ENCODE peak calls at places on chromosomes 7 and 10, in nine cellular contexts. W is fibroblast of the aortic adventitia, J is pancreas, X is uterus, V is SK-N-SH, T is spleen, K is PC-3, N is neural progenitor cell, P is fibroblast of pulmonary artery. I is an unnamed sample.

GRCh38 chr7:156156734-156157408 is 344.6 kb upstream of the SHH start:
- DNase-seq in W (no peak), J (no peak), X (no peak), V (peak; percentile 43), T (no peak), K (peak; percentile 70), N (peak; percentile 76), P (no peak), I (no peak)

GRCh38 chr7:129122086-129122750 is 22.3 kb upstream of the TSPAN33 start:
- DNase-seq in W (no peak), J (no peak), X (no peak), V (no peak), T (no peak), K (no peak), N (no peak), P (no peak), I (no peak)

GRCh38 chr10:28983799-28984198 is 305.1 kb upstream of the LYZL1 start:
- DNase-seq in W (no peak), J (no peak), X (no peak), V (no peak), T (no peak), K (no peak), N (no peak), P (peak; percentile 50), I (no peak)

GRCh38 chr10:89475567-89475966 is 59.8 kb downstream of the SLC16A12 start:
- DNase-seq in W (no peak), J (no peak), X (no peak), V (no peak), T (no peak), K (no peak), N (no peak), P (no peak), I (no peak)

GRCh38 chr7:99383791-99384370 is 9.4 kb downstream of the ARPC1B start:
- DNase-seq in W (no peak), J (peak; percentile 51), X (no peak), V (no peak), T (no peak), K (no peak), N (no peak), P (no peak), I (no peak)

GRCh38 chr10:114517681-114518250 is 113.5 kb upstream of the AFAP1L2 start:
- DNase-seq in W (no peak), J (no peak), X (no peak), V (no peak), T (no peak), K (no peak), N (no peak), P (no peak), I (no peak)

GRCh38 chr10:61059636-61060035 is 115.7 kb upstream of the RHOBTB1 start:
- DNase-seq in W (no peak), J (no peak), X (no peak), V (no peak), T (no peak), K (no peak), N (no peak), P (no peak), I (no peak)

GRCh38 chr10:117550599-117551321 is 8.2 kb downstream of the EMX2 start:
- DNase-seq in W (no peak), J (no peak), X (no peak), V (no peak), T (peak; percentile 52), K (no peak), N (peak; percentile 68), P (no peak), I (no peak)

GRCh38 chr7:66642186-66642585 is 13.5 kb downstream of the KCTD7 start:
- DNase-seq in W (no peak), J (no peak), X (no peak), V (peak; percentile 34), T (no peak), K (no peak), N (no peak), P (no peak), I (no peak)

GRCh38 chr10:133161486-133162051 is 1.6 kb downstream of the KNDC1 start:
- DNase-seq in W (no peak), J (no peak), X (peak; percentile 11), V (no peak), T (no peak), K (peak; percentile 4), N (peak; percentile 23), P (no peak), I (no peak)

GRCh38 chr10:133159611-133159949 is 439 bp upstream of the KNDC1 start:
- DNase-seq in W (no peak), J (no peak), X (no peak), V (no peak), T (no peak), K (no peak), N (peak; percentile 29), P (no peak), I (no peak)

GRCh38 chr10:133160813-133161471 is 923 bp downstream of the KNDC1 start:
- DNase-seq in W (no peak), J (no peak), X (peak; percentile 12), V (peak; percentile 68), T (no peak), K (no peak), N (peak; percentile 54), P (no peak), I (no peak)

GRCh38 chr10:133158756-133159610 is 1.0 kb upstream of the KNDC1 start:
- DNase-seq in W (no peak), J (no peak), X (peak; percentile 22), V (no peak), T (peak; percentile 75), K (no peak), N (peak; percentile 57), P (no peak), I (no peak)

GRCh38 chr10:133159950-133160812 is at the start of gene KNDC1:
- DNase-seq in W (peak; percentile 9), J (no peak), X (peak; percentile 41), V (peak; percentile 93), T (peak; percentile 74), K (no peak), N (peak; percentile 79), P (peak; percentile 23), I (no peak)
- H3K4me3 ChIP-seq in W (peak within 1 kb of the TSS; percentile 64), J (peak within 1 kb of the TSS; percentile 31), X (peak within 1 kb of the TSS; percentile 75), V (peak within 1 kb of the TSS; percentile 67), T (peak within 1 kb of the TSS; percentile 45), K (peak within 1 kb of the TSS; percentile 38), N (peak within 1 kb of the TSS; percentile 95), P (peak within 1 kb of the TSS; percentile 47), I (peak within 1 kb of the TSS; percentile 63)

GRCh38 chr10:120800528-120801323 is 50.4 kb upstream of the WDR11 start:
- DNase-seq in W (no peak), J (no peak), X (no peak), V (no peak), T (no peak), K (no peak), N (no peak), P (no peak), I (no peak)

GRCh38 chr10:120806081-120806480 is 45.1 kb upstream of the WDR11 start:
- DNase-seq in W (no peak), J (no peak), X (no peak), V (no peak), T (no peak), K (no peak), N (no peak), P (no peak), I (no peak)

GRCh38 chr10:120799849-120800248 is 51.3 kb upstream of the WDR11 start:
- DNase-seq in W (no peak), J (no peak), X (no peak), V (no peak), T (no peak), K (no peak), N (no peak), P (no peak), I (no peak)

GRCh38 chr10:120805014-120805805 is 46.0 kb upstream of the WDR11 start:
- DNase-seq in W (no peak), J (no peak), X (no peak), V (no peak), T (no peak), K (no peak), N (no peak), P (no peak), I (no peak)

GRCh38 chr10:120804020-120804419 is 47.1 kb upstream of the WDR11 start:
- DNase-seq in W (no peak), J (no peak), X (no peak), V (no peak), T (no peak), K (no peak), N (no peak), P (no peak), I (no peak)
- TF ChIP-seq CTCF in W (no peak), J (no peak), X (no peak), V (no peak), T (no peak), K (no peak), N (no peak), P (no peak), I (no peak)

DNA sequence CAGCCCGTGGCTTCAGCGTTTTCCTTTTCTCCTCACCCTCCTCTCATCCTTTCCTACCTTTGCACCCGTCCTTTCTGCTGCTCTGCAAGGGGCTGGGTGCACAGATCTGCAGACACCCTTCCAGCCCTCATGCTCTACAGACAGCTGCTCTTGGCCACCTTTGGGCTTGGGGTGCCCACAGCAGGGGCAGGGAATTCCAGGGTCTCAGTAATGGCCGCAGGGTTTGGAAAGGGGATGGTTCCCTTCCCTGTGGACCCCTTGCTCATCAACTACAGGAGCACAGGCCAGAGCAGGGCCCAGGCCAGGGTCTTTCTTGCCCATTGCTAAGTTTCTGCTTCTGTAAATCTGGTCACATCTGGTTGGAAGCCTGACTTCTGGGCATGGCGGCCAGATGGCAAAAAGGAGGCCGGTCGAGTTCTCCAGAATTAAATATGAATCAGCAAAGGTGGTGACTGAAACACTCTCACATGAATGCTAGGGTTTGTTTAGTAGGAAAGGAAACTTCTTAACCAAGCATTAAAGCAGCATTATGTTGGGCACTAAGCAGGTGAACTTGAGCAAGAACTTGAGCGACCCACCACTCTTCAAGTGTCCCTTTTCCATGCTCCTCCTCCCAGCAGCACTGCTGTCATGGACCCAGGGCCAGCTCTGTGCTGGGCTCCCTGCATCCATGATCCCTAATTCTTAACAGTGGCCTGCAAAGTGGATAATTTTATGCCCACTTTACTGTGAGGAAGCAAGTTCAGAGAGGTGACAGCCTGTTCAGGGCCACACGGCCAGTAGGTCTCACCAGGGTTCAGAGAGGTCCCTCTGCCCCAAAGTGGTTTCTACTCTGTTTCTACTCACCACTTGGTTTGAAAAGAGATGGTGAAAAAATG is 1.5 kb downstream of the ECHDC3 start:
- DNase-seq in W (no peak), J (no peak), X (no peak), V (no peak), T (peak; percentile 65), K (no peak), N (no peak), P (no peak), I (no peak)
- H3K4me3 ChIP-seq in W (no peak overlapping the region), J (peak overlapping the region; percentile 76), X (no peak overlapping the region), V (no peak overlapping the region), T (no peak overlapping the region), K (no peak overlapping the region), N (no peak overlapping the region), P (no peak overlapping the region), I (peak overlapping the region; percentile 76)

DNA sequence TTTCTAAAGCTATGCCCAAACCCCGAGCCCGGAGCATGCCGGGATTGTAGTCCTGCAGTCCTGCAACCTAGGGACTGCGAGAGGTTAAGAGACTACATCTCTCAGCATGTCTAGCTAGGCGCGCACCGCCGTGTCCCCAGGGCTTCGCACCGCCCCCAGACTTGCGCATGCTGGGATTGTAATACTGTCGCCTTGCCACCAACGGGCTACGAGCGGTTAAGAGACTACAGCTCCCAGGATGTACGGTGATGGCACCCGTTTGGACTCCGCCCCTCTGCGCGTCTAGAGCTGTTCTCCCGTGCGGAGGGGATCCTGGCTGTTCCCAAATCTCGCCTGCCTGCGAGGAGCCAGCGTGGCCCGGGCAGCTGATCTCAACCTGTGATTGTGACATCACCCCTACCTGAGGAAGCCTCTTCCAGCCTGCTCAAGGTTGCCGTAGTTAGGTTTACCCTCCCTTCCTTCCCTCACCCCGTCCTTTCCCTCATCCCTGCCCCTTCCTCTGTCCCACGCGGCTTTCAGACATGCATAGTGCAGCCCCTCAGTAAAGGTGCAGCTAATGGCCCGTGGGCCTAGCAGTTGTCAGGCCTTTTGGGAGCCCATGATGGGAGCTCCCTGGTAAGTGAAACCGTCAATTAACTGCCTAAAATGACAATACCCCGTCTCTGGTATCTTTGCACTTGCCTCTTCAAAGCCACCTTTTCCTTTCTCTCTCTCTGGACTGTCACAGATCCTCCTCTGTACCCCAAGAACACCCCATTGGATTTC is 6.3 kb upstream of the ZNF736 start:
- DNase-seq in W (peak; percentile 73), J (peak; percentile 96), X (peak; percentile 87), V (peak; percentile 90), T (peak; percentile 99), K (peak; percentile 16), N (no peak), P (peak; percentile 92), I (peak; percentile 94)
- TF ChIP-seq CTCF in W (no peak), J (no peak), X (no peak), V (no peak), T (peak; percentile 29), K (no peak), N (no peak), P (no peak), I (peak; percentile 48)